ENCODE peak calls at places on chromosome 9, in five cellular contexts. Y, U, P, G and K are unnamed samples.

GRCh38 chr9:70091103-70091502 is 47.5 kb downstream of the MAMDC2 start:
- DNase-seq in P (no peak), Y (no peak), G (no peak), U (no peak), K (no peak)

GRCh38 chr9:2758162-2758950 is 41.0 kb downstream of the KCNV2 start:
- DNase-seq in U (no peak), Y (no peak), P (no peak), G (no peak), K (no peak)

GRCh38 chr9:31034311-31034710 is 1350.1 kb upstream of the ACO1 start:
- DNase-seq in P (no peak), G (no peak), U (no peak), Y (peak; percentile 7), K (no peak)

GRCh38 chr9:128393971-128394370 is 22.8 kb downstream of the URM1 start:
- DNase-seq in Y (peak; percentile 38), P (no peak), U (no peak), G (no peak), K (no peak)

GRCh38 chr9:21854594-21854993 is 52.2 kb downstream of the MTAP start:
- DNase-seq in P (no peak), Y (peak; percentile 29), U (peak; percentile 70), G (no peak), K (no peak)

GRCh38 chr9:19372576-19372975 is 7.5 kb downstream of the RPS6 start:
- DNase-seq in G (no peak), P (no peak), U (no peak), Y (no peak), K (no peak)

GRCh38 chr9:105413486-105414068 is 34.3 kb upstream of the FSD1L start:
- DNase-seq in Y (peak; percentile 47), P (no peak), G (no peak), U (peak; percentile 28), K (no peak)

GRCh38 chr9:89481161-89481915 is 16.6 kb downstream of the SEMA4D start:
- DNase-seq in Y (no peak), P (no peak), U (no peak), G (no peak), K (no peak)

GRCh38 chr9:121529237-121529987 is 29.8 kb upstream of the GGTA1 start:
- DNase-seq in Y (no peak), P (peak; percentile 82), G (no peak), U (peak; percentile 90), K (peak; percentile 90)

GRCh38 chr9:87336914-87337333 is 160.7 kb upstream of the DAPK1 start:
- DNase-seq in Y (peak; percentile 75), U (peak; percentile 42), G (no peak), P (no peak), K (no peak)

GRCh38 chr9:33164138-33164809 is 2.9 kb downstream of the B4GALT1 start:
- DNase-seq in G (no peak), P (no peak), U (no peak), Y (no peak), K (no peak)

GRCh38 chr9:130041648-130042405 is 1.2 kb downstream of the FNBP1 start:
- DNase-seq in Y (no peak), P (no peak), G (no peak), U (no peak), K (no peak)

GRCh38 chr9:95379630-95380029 is 62.1 kb upstream of the FANCC start:
- DNase-seq in U (no peak), P (no peak), G (no peak), Y (no peak), K (no peak)

GRCh38 chr9:38082456-38083287 is 13.6 kb upstream of the SHB start:
- DNase-seq in G (no peak), Y (no peak), P (no peak), U (no peak), K (no peak)

GRCh38 chr9:98774746-98775145 is 21.6 kb downstream of the ANKS6 start:
- DNase-seq in G (no peak), U (no peak), Y (no peak), P (no peak), K (no peak)

GRCh38 chr9:37653385-37653784 is 2.6 kb downstream of the FRMPD1 start:
- DNase-seq in Y (no peak), G (no peak), U (no peak), P (no peak), K (no peak)

GRCh38 chr9:16236326-16236725 is 634.1 kb downstream of the BNC2 start:
- DNase-seq in U (peak; percentile 47), Y (no peak), P (no peak), G (no peak), K (no peak)

GRCh38 chr9:32554107-32554506 is 1.7 kb upstream of the TOPORS start:
- DNase-seq in U (no peak), G (no peak), P (no peak), Y (no peak), K (no peak)

GRCh38 chr9:37420271-37421215 is 2.0 kb upstream of the GRHPR start:
- DNase-seq in Y (no peak), G (no peak), P (no peak), U (no peak), K (no peak)

GRCh38 chr9:133514475-133515239 is 10.1 kb downstream of the MYMK start:
- DNase-seq in G (no peak), P (no peak), U (no peak), Y (no peak), K (no peak)

GRCh38 chr9:116099821-116100220 is 53.8 kb upstream of the PAPPA start:
- DNase-seq in Y (no peak), G (no peak), U (peak; percentile 93), P (no peak), K (no peak)

GRCh38 chr9:745761-746414 is 95.6 kb upstream of the DMRT1 start:
- DNase-seq in Y (peak; percentile 29), U (no peak), P (no peak), G (no peak), K (no peak)

GRCh38 chr9:21873540-21874221 is 71.2 kb downstream of the MTAP start:
- DNase-seq in Y (no peak), P (no peak), G (no peak), U (peak; percentile 41), K (no peak)

GRCh38 chr9:7439355-7439978 is 360.1 kb downstream of the DMAC1 start:
- DNase-seq in U (no peak), Y (no peak), G (no peak), P (no peak), K (no peak)

GRCh38 chr9:122988141-122988540 is 45.3 kb upstream of the GPR21 start:
- DNase-seq in U (no peak), Y (no peak), P (no peak), G (no peak), K (no peak)

GRCh38 chr9:109301012-109301411 is 19.8 kb downstream of the EPB41L4B start:
- DNase-seq in G (no peak), Y (no peak), P (no peak), U (no peak), K (no peak)

GRCh38 chr9:128072144-128073021 is 4.4 kb downstream of the SLC25A25 start:
- DNase-seq in U (peak; percentile 43), Y (no peak), G (peak; percentile 44), P (peak; percentile 60), K (peak; percentile 79)

GRCh38 chr9:95907794-95908193 is 32.3 kb downstream of the ERCC6L2 start:
- DNase-seq in G (no peak), Y (no peak), U (no peak), P (no peak), K (no peak)

GRCh38 chr9:90880066-90880465 is 78.4 kb downstream of the SYK start:
- DNase-seq in G (no peak), P (no peak), U (no peak), Y (no peak), K (no peak)
- H3K27ac ChIP-seq in G (no peak overlapping the region), P (no peak overlapping the region), U (no peak overlapping the region), Y (no peak overlapping the region), K (no peak overlapping the region)

DNA sequence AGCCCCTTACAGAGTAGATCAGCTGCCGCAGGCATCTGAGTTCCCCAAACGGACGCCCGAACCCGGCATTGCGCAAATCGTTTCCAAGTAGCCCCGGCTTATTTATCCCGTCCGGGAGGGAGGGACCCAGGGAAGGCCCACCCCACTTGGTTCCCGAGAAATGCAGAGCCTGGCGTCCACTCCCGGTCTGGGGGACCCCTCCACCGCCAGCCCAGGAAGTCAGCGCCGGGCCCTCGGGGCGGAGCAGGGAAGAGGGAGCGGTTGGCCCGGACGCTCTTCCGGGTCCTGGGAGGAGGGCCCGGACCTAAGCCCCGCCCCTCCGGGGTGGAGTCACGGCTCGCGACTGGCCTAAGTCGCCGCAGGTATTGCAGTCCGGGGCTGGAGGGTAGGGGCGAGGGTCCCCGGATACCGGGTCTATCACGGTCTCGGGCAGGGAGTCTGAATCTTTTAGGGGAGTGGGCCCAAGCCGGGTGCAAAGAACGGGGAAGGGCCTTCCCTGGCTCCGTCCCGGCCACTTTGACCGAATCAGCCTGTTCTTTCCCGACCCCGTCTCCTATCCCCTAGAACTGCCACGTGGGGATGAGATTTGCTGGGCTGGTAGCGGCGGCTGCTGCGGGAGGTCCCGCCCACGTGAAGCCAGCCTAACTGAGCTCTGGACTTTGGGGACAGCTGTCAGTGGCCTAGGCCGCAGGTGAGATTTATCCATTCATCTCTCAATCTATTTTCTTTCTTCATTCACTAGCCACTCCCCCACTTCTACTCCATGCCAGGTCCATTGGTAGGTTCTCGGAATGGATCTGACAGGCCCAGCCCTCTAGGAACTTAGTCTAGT is at the start of gene RABEPK:
- DNase-seq in Y (peak; percentile 89), G (peak; percentile 86), P (peak; percentile 64), U (peak; percentile 88), K (peak; percentile 61)
- H3K4me3 ChIP-seq in Y (peak within 1 kb of the TSS; percentile 77), G (peak within 1 kb of the TSS; percentile 100), P (peak within 1 kb of the TSS; percentile 77), U (peak within 1 kb of the TSS; percentile 86), K (peak within 1 kb of the TSS; percentile 99)

GRCh38 chr9:107144475-107144874 is 138.6 kb upstream of the RAD23B start:
- DNase-seq in P (no peak), G (no peak), Y (no peak), U (no peak), K (no peak)

GRCh38 chr9:107147134-107147533 is 135.9 kb upstream of the RAD23B start:
- DNase-seq in U (no peak), G (no peak), P (no peak), Y (no peak), K (no peak)

GRCh38 chr9:107141967-107142366 is 141.1 kb upstream of the RAD23B start:
- DNase-seq in P (no peak), U (peak; percentile 18), Y (no peak), G (no peak), K (no peak)

GRCh38 chr9:107142430-107142829 is 140.6 kb upstream of the RAD23B start:
- DNase-seq in P (no peak), G (no peak), U (no peak), Y (no peak), K (no peak)

DNA sequence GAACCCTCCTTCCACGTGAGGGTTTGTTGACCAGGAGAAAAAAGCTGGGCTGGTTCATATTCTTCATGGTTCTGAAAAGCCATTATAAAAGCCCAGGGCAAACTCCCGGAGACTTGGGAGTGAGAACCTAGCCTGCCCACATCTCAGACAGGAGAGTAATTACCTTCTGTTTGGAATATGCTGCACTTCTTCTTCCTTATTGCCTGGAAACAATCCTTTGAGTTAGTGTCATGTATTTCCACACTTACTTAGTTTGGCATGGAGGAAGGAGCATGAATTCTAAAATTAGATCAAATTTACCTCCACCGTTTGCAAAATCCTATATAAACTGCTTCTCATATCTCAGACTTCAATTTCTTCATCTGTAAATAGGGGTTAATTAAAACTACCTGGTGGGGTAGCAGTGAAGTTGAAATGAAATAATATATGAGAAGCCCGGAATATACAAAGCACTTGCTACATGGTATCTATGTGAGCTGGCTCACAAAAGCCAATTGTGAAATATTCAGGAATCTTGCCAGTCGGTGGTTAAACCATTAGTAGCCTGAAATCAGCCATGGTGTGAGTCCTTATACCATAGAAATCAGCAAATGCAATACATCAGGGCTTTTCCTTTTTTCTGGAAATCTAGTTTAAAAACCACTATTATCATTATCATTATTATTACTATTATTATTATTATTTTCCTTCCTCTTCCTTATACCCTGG is 140.0 kb upstream of the RAD23B start:
- DNase-seq in P (no peak), Y (no peak), U (no peak), G (no peak), K (no peak)
- H3K27ac ChIP-seq in P (no peak overlapping the region), Y (no peak overlapping the region), U (no peak overlapping the region), G (no peak overlapping the region), K (peak overlapping the region; percentile 61)

GRCh38 chr9:35962126-35962906 is 4.4 kb upstream of the OR2S2 start:
- DNase-seq in P (no peak), G (no peak), U (peak; percentile 37), Y (no peak), K (no peak)
- H3K4me3 ChIP-seq in P (no peak overlapping the region), G (no peak overlapping the region), U (no peak overlapping the region), Y (no peak overlapping the region), K (no peak overlapping the region)